ENCODE peak calls at places on chromosomes 2 and 18, in nine cellular contexts. One of them, this sample, is unnamed.

GRCh38 chr2:218430721-218431120 is 11.8 kb downstream of the VIL1 start:
- DNase-seq in activated T-cell treated with anti-CD3 and anti-CD28 coated beads, Interleukin-2, amount 50 U/mL, for 72 hours: no peak
- DNase-seq in T1000: no peak
- DNase-seq in endothelial cell: no peak
- DNase-seq in kidney epithelial cell: no peak
- DNase-seq in myocyte: no peak
- DNase-seq in stimulated activated CD4-positive, alpha-beta T cell treated with anti-CD3 and anti-CD28 coated beads, Interleukin-1b, Interleukin-23, amount 100 ng/mL, for 4 hours: no peak
- DNase-seq in stomach: no peak
- DNase-seq in caudate nucleus: no peak
- DNase-seq in this sample: no peak

GRCh38 chr2:23791030-23791429 is 135.9 kb downstream of the ATAD2B start:
- DNase-seq in activated T-cell treated with anti-CD3 and anti-CD28 coated beads, Interleukin-2, amount 50 U/mL, for 72 hours: no peak
- DNase-seq in T1000: no peak
- DNase-seq in endothelial cell: no peak
- DNase-seq in kidney epithelial cell: no peak
- DNase-seq in myocyte: peak; percentile 2
- DNase-seq in stimulated activated CD4-positive, alpha-beta T cell treated with anti-CD3 and anti-CD28 coated beads, Interleukin-1b, Interleukin-23, amount 100 ng/mL, for 4 hours: no peak
- DNase-seq in stomach: no peak
- DNase-seq in caudate nucleus: no peak
- DNase-seq in this sample: no peak

GRCh38 chr2:97728091-97728596 is 14.8 kb downstream of the ZAP70 start:
- DNase-seq in activated T-cell treated with anti-CD3 and anti-CD28 coated beads, Interleukin-2, amount 50 U/mL, for 72 hours: no peak
- DNase-seq in T1000: no peak
- DNase-seq in endothelial cell: no peak
- DNase-seq in kidney epithelial cell: no peak
- DNase-seq in myocyte: peak; percentile 95
- DNase-seq in stimulated activated CD4-positive, alpha-beta T cell treated with anti-CD3 and anti-CD28 coated beads, Interleukin-1b, Interleukin-23, amount 100 ng/mL, for 4 hours: no peak
- DNase-seq in stomach: no peak
- DNase-seq in caudate nucleus: no peak
- DNase-seq in this sample: no peak

GRCh38 chr2:127389778-127390435 is 2.1 kb upstream of the MAP3K2 start:
- DNase-seq in activated T-cell treated with anti-CD3 and anti-CD28 coated beads, Interleukin-2, amount 50 U/mL, for 72 hours: no peak
- DNase-seq in T1000: no peak
- DNase-seq in endothelial cell: no peak
- DNase-seq in kidney epithelial cell: no peak
- DNase-seq in myocyte: no peak
- DNase-seq in stimulated activated CD4-positive, alpha-beta T cell treated with anti-CD3 and anti-CD28 coated beads, Interleukin-1b, Interleukin-23, amount 100 ng/mL, for 4 hours: no peak
- DNase-seq in stomach: no peak
- DNase-seq in caudate nucleus: no peak
- DNase-seq in this sample: no peak

GRCh38 chr2:151260492-151261239 is 997 bp downstream of the RBM43 start:
- DNase-seq in activated T-cell treated with anti-CD3 and anti-CD28 coated beads, Interleukin-2, amount 50 U/mL, for 72 hours: no peak
- DNase-seq in T1000: no peak
- DNase-seq in endothelial cell: no peak
- DNase-seq in kidney epithelial cell: no peak
- DNase-seq in myocyte: no peak
- DNase-seq in stimulated activated CD4-positive, alpha-beta T cell treated with anti-CD3 and anti-CD28 coated beads, Interleukin-1b, Interleukin-23, amount 100 ng/mL, for 4 hours: no peak
- DNase-seq in stomach: no peak
- DNase-seq in caudate nucleus: no peak
- DNase-seq in this sample: no peak

GRCh38 chr2:157789933-157790511 is 86.1 kb downstream of the ACVR1 start:
- DNase-seq in activated T-cell treated with anti-CD3 and anti-CD28 coated beads, Interleukin-2, amount 50 U/mL, for 72 hours: no peak
- DNase-seq in T1000: no peak
- DNase-seq in endothelial cell: no peak
- DNase-seq in kidney epithelial cell: no peak
- DNase-seq in myocyte: peak; percentile 87
- DNase-seq in stimulated activated CD4-positive, alpha-beta T cell treated with anti-CD3 and anti-CD28 coated beads, Interleukin-1b, Interleukin-23, amount 100 ng/mL, for 4 hours: no peak
- DNase-seq in stomach: peak; percentile 75
- DNase-seq in caudate nucleus: no peak
- DNase-seq in this sample: no peak

GRCh38 chr2:217928324-217929293 is 74.2 kb downstream of the TNS1 start:
- DNase-seq in activated T-cell treated with anti-CD3 and anti-CD28 coated beads, Interleukin-2, amount 50 U/mL, for 72 hours: no peak
- DNase-seq in T1000: no peak
- DNase-seq in endothelial cell: no peak
- DNase-seq in kidney epithelial cell: no peak
- DNase-seq in myocyte: no peak
- DNase-seq in stimulated activated CD4-positive, alpha-beta T cell treated with anti-CD3 and anti-CD28 coated beads, Interleukin-1b, Interleukin-23, amount 100 ng/mL, for 4 hours: no peak
- DNase-seq in stomach: no peak
- DNase-seq in caudate nucleus: no peak
- DNase-seq in this sample: peak; percentile 77

GRCh38 chr2:26922638-26923466 is 47.6 kb upstream of the MAPRE3 start:
- DNase-seq in activated T-cell treated with anti-CD3 and anti-CD28 coated beads, Interleukin-2, amount 50 U/mL, for 72 hours: peak; percentile 35
- DNase-seq in T1000: no peak
- DNase-seq in endothelial cell: peak; percentile 68
- DNase-seq in kidney epithelial cell: peak; percentile 26
- DNase-seq in myocyte: peak; percentile 60
- DNase-seq in stimulated activated CD4-positive, alpha-beta T cell treated with anti-CD3 and anti-CD28 coated beads, Interleukin-1b, Interleukin-23, amount 100 ng/mL, for 4 hours: peak; percentile 17
- DNase-seq in stomach: peak; percentile 40
- DNase-seq in caudate nucleus: peak; percentile 41
- DNase-seq in this sample: peak; percentile 17

GRCh38 chr2:63081404-63081803 is 30.8 kb downstream of the OTX1 start:
- DNase-seq in activated T-cell treated with anti-CD3 and anti-CD28 coated beads, Interleukin-2, amount 50 U/mL, for 72 hours: no peak
- DNase-seq in T1000: no peak
- DNase-seq in endothelial cell: no peak
- DNase-seq in kidney epithelial cell: no peak
- DNase-seq in myocyte: no peak
- DNase-seq in stimulated activated CD4-positive, alpha-beta T cell treated with anti-CD3 and anti-CD28 coated beads, Interleukin-1b, Interleukin-23, amount 100 ng/mL, for 4 hours: no peak
- DNase-seq in stomach: no peak
- DNase-seq in caudate nucleus: no peak
- DNase-seq in this sample: no peak

GRCh38 chr2:18149660-18150246 is 271.3 kb downstream of the KCNS3 start:
- DNase-seq in activated T-cell treated with anti-CD3 and anti-CD28 coated beads, Interleukin-2, amount 50 U/mL, for 72 hours: no peak
- DNase-seq in T1000: no peak
- DNase-seq in endothelial cell: no peak
- DNase-seq in kidney epithelial cell: peak; percentile 10
- DNase-seq in myocyte: peak; percentile 71
- DNase-seq in stimulated activated CD4-positive, alpha-beta T cell treated with anti-CD3 and anti-CD28 coated beads, Interleukin-1b, Interleukin-23, amount 100 ng/mL, for 4 hours: no peak
- DNase-seq in stomach: no peak
- DNase-seq in caudate nucleus: no peak
- DNase-seq in this sample: no peak

GRCh38 chr18:45173327-45173726 is 441.9 kb upstream of the SLC14A2 start:
- DNase-seq in activated T-cell treated with anti-CD3 and anti-CD28 coated beads, Interleukin-2, amount 50 U/mL, for 72 hours: no peak
- DNase-seq in T1000: no peak
- DNase-seq in endothelial cell: no peak
- DNase-seq in kidney epithelial cell: no peak
- DNase-seq in myocyte: no peak
- DNase-seq in stimulated activated CD4-positive, alpha-beta T cell treated with anti-CD3 and anti-CD28 coated beads, Interleukin-1b, Interleukin-23, amount 100 ng/mL, for 4 hours: no peak
- DNase-seq in stomach: no peak
- DNase-seq in caudate nucleus: no peak
- DNase-seq in this sample: no peak

This sample was measured in CMK.